ENCODE peak calls at places on chromosomes 6 and 20, in five cellular contexts. J, F, E, R and A are unnamed samples.

GRCh38 chr6:92479821-92480220 is 939.5 kb downstream of the EPHA7 start:
- DNase-seq in R (no peak), J (no peak), F (no peak), E (no peak), A (no peak)

GRCh38 chr6:161477901-161478425 is 204.1 kb upstream of the AGPAT4 start:
- DNase-seq in F (no peak), E (no peak), J (no peak), R (no peak), A (no peak)

GRCh38 chr6:44805239-44805849 is 417.8 kb downstream of the CDC5L start:
- DNase-seq in F (no peak), R (no peak), E (no peak), J (no peak), A (no peak)

GRCh38 chr6:109308018-109308492 is 74.2 kb downstream of the CD164 start:
- DNase-seq in F (no peak), R (no peak), E (no peak), J (no peak), A (no peak)

GRCh38 chr6:4776493-4776966 is 326 bp downstream of the CDYL start:
- DNase-seq in R (no peak), E (peak), F (peak), J (no peak), A (no peak)

GRCh38 chr6:10730254-10730653 is 7.4 kb downstream of the TMEM14C start:
- DNase-seq in R (no peak), F (no peak), J (peak), E (no peak), A (no peak)

GRCh38 chr6:123007885-123008284 is 11.8 kb downstream of the CLVS2 start:
- DNase-seq in F (no peak), R (no peak), J (no peak), E (no peak), A (no peak)

GRCh38 chr20:39825950-39826349 is 863.1 kb downstream of the MAFB start:
- DNase-seq in F (no peak), E (no peak), R (no peak), J (no peak), A (no peak)

GRCh38 chr20:38315290-38315966 is 11.5 kb downstream of the BPI start:
- DNase-seq in R (no peak), J (no peak), E (no peak), F (peak), A (no peak)

GRCh38 chr6:118764766-118765165 is 113.4 kb upstream of the CEP85L start:
- DNase-seq in E (no peak), R (no peak), F (no peak), J (no peak), A (no peak)

GRCh38 chr6:124119591-124119990 is 315.9 kb downstream of the NKAIN2 start:
- DNase-seq in J (no peak), E (no peak), F (no peak), R (no peak), A (no peak)